ENCODE peak calls at places on chromosomes 16 and 17, in six cellular contexts. One of them, this sample, is unnamed.

GRCh38 chr17:72850410-72850809 is 242.1 kb downstream of the SLC39A11 start:
- DNase-seq in heart left ventricle: no peak
- DNase-seq in type B pancreatic cell: no peak
- DNase-seq in fibroblast of mammary gland: peak
- DNase-seq in stomach: no peak
- DNase-seq in HFF-Myc: no peak
- DNase-seq in this sample: peak

GRCh38 chr16:65728652-65729051 is 606.8 kb upstream of the CDH11 start:
- DNase-seq in heart left ventricle: no peak
- DNase-seq in type B pancreatic cell: no peak
- DNase-seq in fibroblast of mammary gland: no peak
- DNase-seq in stomach: no peak
- DNase-seq in HFF-Myc: no peak
- DNase-seq in this sample: no peak

GRCh38 chr17:2580641-2581040 is 12.8 kb upstream of the PAFAH1B1 start:
- DNase-seq in heart left ventricle: no peak
- DNase-seq in type B pancreatic cell: no peak
- DNase-seq in fibroblast of mammary gland: no peak
- DNase-seq in stomach: no peak
- DNase-seq in HFF-Myc: no peak
- DNase-seq in this sample: no peak

GRCh38 chr16:50747206-50747956 is 5.5 kb downstream of the CYLD start:
- DNase-seq in heart left ventricle: no peak
- DNase-seq in type B pancreatic cell: no peak
- DNase-seq in fibroblast of mammary gland: peak
- DNase-seq in stomach: no peak
- DNase-seq in HFF-Myc: no peak
- DNase-seq in this sample: peak

GRCh38 chr16:88561485-88562369 is 8.5 kb upstream of the ZC3H18 start:
- DNase-seq in heart left ventricle: peak
- DNase-seq in type B pancreatic cell: no peak
- DNase-seq in fibroblast of mammary gland: peak
- DNase-seq in stomach: peak
- DNase-seq in HFF-Myc: no peak
- DNase-seq in this sample: peak

GRCh38 chr17:20202141-20202574 is 193.0 kb downstream of the SPECC1 start:
- DNase-seq in heart left ventricle: no peak
- DNase-seq in type B pancreatic cell: no peak
- DNase-seq in fibroblast of mammary gland: no peak
- DNase-seq in stomach: no peak
- DNase-seq in HFF-Myc: no peak
- DNase-seq in this sample: no peak

GRCh38 chr17:49585422-49586027 is 9.9 kb downstream of the NXPH3 start:
- DNase-seq in heart left ventricle: no peak
- DNase-seq in type B pancreatic cell: peak
- DNase-seq in fibroblast of mammary gland: no peak
- DNase-seq in stomach: no peak
- DNase-seq in HFF-Myc: no peak
- DNase-seq in this sample: no peak

GRCh38 chr17:41734949-41735313 is 488 bp upstream of the HAP1 start:
- DNase-seq in heart left ventricle: no peak
- DNase-seq in type B pancreatic cell: no peak
- DNase-seq in fibroblast of mammary gland: no peak
- DNase-seq in stomach: no peak
- DNase-seq in HFF-Myc: no peak
- DNase-seq in this sample: no peak

GRCh38 chr16:19512297-19512696 is 9.6 kb downstream of the GDE1 start:
- DNase-seq in heart left ventricle: no peak
- DNase-seq in type B pancreatic cell: no peak
- DNase-seq in fibroblast of mammary gland: no peak
- DNase-seq in stomach: no peak
- DNase-seq in HFF-Myc: no peak
- DNase-seq in this sample: no peak

GRCh38 chr16:20904507-20905079 is 4.0 kb downstream of the LYRM1 start:
- DNase-seq in heart left ventricle: no peak
- DNase-seq in type B pancreatic cell: no peak
- DNase-seq in fibroblast of mammary gland: peak
- DNase-seq in stomach: peak
- DNase-seq in HFF-Myc: no peak
- DNase-seq in this sample: peak

GRCh38 chr16:50068550-50068949 is 2.8 kb downstream of the HEATR3 start:
- DNase-seq in heart left ventricle: no peak
- DNase-seq in type B pancreatic cell: no peak
- DNase-seq in fibroblast of mammary gland: peak
- DNase-seq in stomach: no peak
- DNase-seq in HFF-Myc: no peak
- DNase-seq in this sample: peak

GRCh38 chr17:83067718-83068261 is 11.6 kb upstream of the METRNL start:
- DNase-seq in heart left ventricle: peak
- DNase-seq in type B pancreatic cell: no peak
- DNase-seq in fibroblast of mammary gland: no peak
- DNase-seq in stomach: no peak
- DNase-seq in HFF-Myc: no peak
- DNase-seq in this sample: no peak

GRCh38 chr17:4896332-4897197 is 2.8 kb upstream of the C17orf107 start:
- DNase-seq in heart left ventricle: no peak
- DNase-seq in type B pancreatic cell: no peak
- DNase-seq in fibroblast of mammary gland: no peak
- DNase-seq in stomach: no peak
- DNase-seq in HFF-Myc: no peak
- DNase-seq in this sample: no peak

GRCh38 chr17:2237960-2238359 is 65.6 kb downstream of the SMG6 start:
- DNase-seq in heart left ventricle: no peak
- DNase-seq in type B pancreatic cell: no peak
- DNase-seq in fibroblast of mammary gland: no peak
- DNase-seq in stomach: no peak
- DNase-seq in HFF-Myc: no peak
- DNase-seq in this sample: no peak

GRCh38 chr17:1713878-1714487 is 3.8 kb upstream of the TLCD2 start:
- DNase-seq in heart left ventricle: peak
- DNase-seq in type B pancreatic cell: no peak
- DNase-seq in fibroblast of mammary gland: peak
- DNase-seq in stomach: peak
- DNase-seq in HFF-Myc: no peak
- DNase-seq in this sample: peak

GRCh38 chr16:77396461-77396860 is 38.4 kb downstream of the ADAMTS18 start:
- DNase-seq in heart left ventricle: no peak
- DNase-seq in type B pancreatic cell: no peak
- DNase-seq in fibroblast of mammary gland: no peak
- DNase-seq in stomach: no peak
- DNase-seq in HFF-Myc: no peak
- DNase-seq in this sample: no peak

GRCh38 chr16:87297918-87298631 is 19.1 kb downstream of the C16orf95 start:
- DNase-seq in heart left ventricle: no peak
- DNase-seq in type B pancreatic cell: no peak
- DNase-seq in fibroblast of mammary gland: peak
- DNase-seq in stomach: no peak
- DNase-seq in HFF-Myc: no peak
- DNase-seq in this sample: peak

GRCh38 chr17:74147966-74148365 is 55.5 kb upstream of the RPL38 start:
- DNase-seq in heart left ventricle: no peak
- DNase-seq in type B pancreatic cell: no peak
- DNase-seq in fibroblast of mammary gland: no peak
- DNase-seq in stomach: no peak
- DNase-seq in HFF-Myc: no peak
- DNase-seq in this sample: no peak

GRCh38 chr17:2935622-2936021 is 127.8 kb downstream of the OR1D5 start:
- DNase-seq in heart left ventricle: no peak
- DNase-seq in type B pancreatic cell: no peak
- DNase-seq in fibroblast of mammary gland: no peak
- DNase-seq in stomach: no peak
- DNase-seq in HFF-Myc: no peak
- DNase-seq in this sample: no peak

DNA sequence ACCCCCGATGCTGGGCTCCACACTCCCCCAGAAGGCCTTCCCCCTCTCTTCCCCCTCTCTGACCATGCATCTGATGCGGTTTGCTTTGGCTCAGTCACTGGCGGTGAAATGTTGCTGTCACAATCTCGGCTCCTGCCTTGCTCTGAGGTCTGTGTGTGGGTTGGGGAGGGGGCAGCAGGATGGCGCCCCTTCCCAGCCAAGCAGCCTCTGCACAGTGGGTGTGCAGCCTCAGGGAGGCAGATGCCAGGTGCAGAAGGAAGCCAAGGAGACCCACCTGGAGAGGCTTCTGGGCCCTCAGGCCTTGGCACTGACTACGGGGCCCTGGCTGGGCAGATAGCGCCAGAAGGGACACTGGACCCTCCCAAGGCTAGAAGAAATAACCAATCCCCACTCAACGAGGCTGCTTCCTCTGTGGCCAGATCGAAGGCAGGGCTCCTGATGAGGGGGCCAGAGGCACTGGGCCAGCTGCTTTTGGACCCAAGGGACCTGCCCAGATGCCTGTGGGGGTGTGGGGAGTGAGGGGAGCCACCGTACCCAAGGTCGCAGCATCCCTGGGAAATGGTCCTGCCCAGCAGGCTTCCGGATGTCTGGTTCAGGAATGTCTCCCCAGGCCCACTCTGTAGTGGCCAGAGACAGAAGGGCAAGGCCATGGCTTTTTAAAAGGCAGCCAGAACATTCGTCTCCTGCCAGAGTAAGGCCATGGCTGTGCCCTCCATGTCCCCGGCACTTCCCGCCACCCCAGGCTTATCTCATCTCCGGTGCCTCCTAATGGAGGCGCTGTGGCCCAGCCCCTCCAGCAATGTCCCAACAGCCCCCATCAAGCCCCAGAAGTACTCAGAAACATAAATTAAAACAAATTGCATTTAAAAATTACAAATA is 43.4 kb upstream of the SLC38A10 start:
- DNase-seq in heart left ventricle: peak
- DNase-seq in type B pancreatic cell: no peak
- DNase-seq in fibroblast of mammary gland: peak
- DNase-seq in stomach: no peak
- DNase-seq in HFF-Myc: no peak
- DNase-seq in this sample: no peak
- TF ChIP-seq CTCF in heart left ventricle: no peak
- TF ChIP-seq CTCF in type B pancreatic cell: no peak
- TF ChIP-seq CTCF in fibroblast of mammary gland: no peak
- TF ChIP-seq CTCF in stomach: no peak
- TF ChIP-seq CTCF in HFF-Myc: no peak
- TF ChIP-seq CTCF in this sample: no peak

GRCh38 chr17:75853410-75853809 is 1.7 kb downstream of the WBP2 start:
- DNase-seq in heart left ventricle: no peak
- DNase-seq in type B pancreatic cell: no peak
- DNase-seq in fibroblast of mammary gland: peak
- DNase-seq in stomach: no peak
- DNase-seq in HFF-Myc: no peak
- DNase-seq in this sample: peak

GRCh38 chr17:75854881-75855309 is 240 bp downstream of the WBP2 start:
- DNase-seq in heart left ventricle: no peak
- DNase-seq in type B pancreatic cell: no peak
- DNase-seq in fibroblast of mammary gland: no peak
- DNase-seq in stomach: no peak
- DNase-seq in HFF-Myc: no peak
- DNase-seq in this sample: no peak

GRCh38 chr17:75856062-75856681 is 1.0 kb upstream of the WBP2 start:
- DNase-seq in heart left ventricle: no peak
- DNase-seq in type B pancreatic cell: peak
- DNase-seq in fibroblast of mammary gland: no peak
- DNase-seq in stomach: peak
- DNase-seq in HFF-Myc: no peak
- DNase-seq in this sample: no peak

GRCh38 chr17:75854111-75854748 is 905 bp downstream of the WBP2 start:
- DNase-seq in heart left ventricle: no peak
- DNase-seq in type B pancreatic cell: no peak
- DNase-seq in fibroblast of mammary gland: peak
- DNase-seq in stomach: no peak
- DNase-seq in HFF-Myc: no peak
- DNase-seq in this sample: peak

DNA sequence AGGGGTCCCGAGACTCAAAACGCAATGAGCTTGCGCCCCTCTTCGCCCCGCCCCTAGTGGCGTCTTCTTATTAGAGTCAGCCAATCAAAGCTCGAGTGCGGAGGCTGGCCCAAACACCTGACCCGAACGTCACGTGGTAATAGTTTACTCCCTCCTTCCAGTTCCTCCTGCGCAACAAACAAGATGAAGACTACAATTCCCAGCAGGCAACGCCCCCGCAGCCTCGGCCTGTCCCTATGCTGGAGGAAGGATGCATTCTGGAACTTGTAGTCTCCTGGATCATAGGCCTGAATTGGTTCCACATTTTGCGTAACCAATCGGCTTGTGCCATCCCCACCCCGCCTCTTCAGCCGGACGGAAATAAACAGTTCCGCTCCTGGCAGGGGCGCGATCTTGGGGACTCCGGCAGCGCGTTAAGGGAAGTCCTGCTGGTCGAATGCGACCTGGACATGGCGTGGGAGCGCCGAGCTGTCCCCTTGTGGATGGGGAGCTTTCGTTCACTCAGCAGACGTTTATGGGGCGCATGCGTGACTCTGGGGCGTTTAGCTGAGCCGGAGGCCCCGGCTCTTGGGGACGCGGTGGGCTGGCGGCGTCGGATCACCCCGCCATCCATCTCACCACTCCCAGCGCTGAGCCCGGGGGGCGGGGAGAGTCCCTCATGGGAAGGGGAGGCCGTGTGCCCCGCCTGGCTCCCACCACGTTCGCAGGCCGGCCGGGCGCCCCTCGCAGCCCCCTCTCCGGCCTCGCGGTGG is at the start of gene WBP2:
- DNase-seq in heart left ventricle: peak
- DNase-seq in type B pancreatic cell: peak
- DNase-seq in fibroblast of mammary gland: peak
- DNase-seq in stomach: peak
- DNase-seq in HFF-Myc: peak
- DNase-seq in this sample: peak
- TF ChIP-seq CTCF in heart left ventricle: peak
- TF ChIP-seq CTCF in type B pancreatic cell: peak
- TF ChIP-seq CTCF in fibroblast of mammary gland: no peak
- TF ChIP-seq CTCF in stomach: peak
- TF ChIP-seq CTCF in HFF-Myc: peak
- TF ChIP-seq CTCF in this sample: no peak

DNA sequence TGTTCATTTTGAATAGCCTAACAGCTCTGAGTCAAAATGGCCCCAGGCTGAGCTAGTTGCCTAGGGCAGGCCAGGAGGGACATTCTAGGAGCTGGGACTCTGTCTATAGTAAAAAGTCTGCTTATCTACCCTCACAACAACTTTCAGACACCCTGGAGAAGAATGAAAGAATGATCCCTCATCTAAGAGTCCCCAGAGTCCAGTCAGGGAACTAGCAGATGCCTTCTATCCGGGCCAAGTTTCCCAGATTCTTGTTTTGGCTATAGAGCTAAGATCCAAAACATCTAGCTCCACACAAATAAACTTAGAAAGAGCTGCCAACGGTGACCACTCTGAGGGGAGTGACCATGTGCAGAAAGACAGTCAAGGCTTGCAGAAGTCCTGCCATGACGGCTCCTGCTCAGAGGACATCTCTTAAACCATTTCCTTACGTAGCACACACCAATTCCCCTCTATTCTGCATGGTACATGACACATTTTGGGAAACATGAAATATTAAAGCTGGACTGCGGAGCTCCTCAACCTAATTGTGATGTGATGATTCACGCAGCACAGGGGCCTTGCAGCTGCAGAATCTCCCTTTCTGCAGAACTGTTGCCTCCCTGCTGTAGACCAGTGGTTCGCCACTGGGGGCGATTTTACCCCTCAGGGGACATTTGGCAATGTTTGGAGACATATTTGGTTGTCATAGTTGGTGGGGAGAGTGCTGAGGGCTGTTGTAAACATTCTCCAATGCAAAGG is 24.2 kb downstream of the FAM20A start:
- DNase-seq in heart left ventricle: peak
- DNase-seq in type B pancreatic cell: no peak
- DNase-seq in fibroblast of mammary gland: peak
- DNase-seq in stomach: no peak
- DNase-seq in HFF-Myc: peak
- DNase-seq in this sample: peak
- TF ChIP-seq CTCF in heart left ventricle: no peak
- TF ChIP-seq CTCF in type B pancreatic cell: peak
- TF ChIP-seq CTCF in fibroblast of mammary gland: peak
- TF ChIP-seq CTCF in stomach: no peak
- TF ChIP-seq CTCF in HFF-Myc: peak
- TF ChIP-seq CTCF in this sample: peak

GRCh38 chr17:38363016-38363415 is 11.4 kb downstream of the SOCS7 start:
- DNase-seq in heart left ventricle: no peak
- DNase-seq in type B pancreatic cell: no peak
- DNase-seq in fibroblast of mammary gland: no peak
- DNase-seq in stomach: no peak
- DNase-seq in HFF-Myc: no peak
- DNase-seq in this sample: no peak
- TF ChIP-seq CTCF in heart left ventricle: no peak
- TF ChIP-seq CTCF in type B pancreatic cell: no peak
- TF ChIP-seq CTCF in fibroblast of mammary gland: no peak
- TF ChIP-seq CTCF in stomach: no peak
- TF ChIP-seq CTCF in HFF-Myc: no peak
- TF ChIP-seq CTCF in this sample: no peak

This sample was measured in fibroblast of pulmonary artery.